ENCODE peak calls at places on chromosomes 7 and 10, in eight cellular contexts. One of them, this sample, is unnamed.

GRCh38 chr10:93437000-93437945 is 44.9 kb downstream of the MYOF start:
- DNase-seq in AG08396: peak
- DNase-seq in colonic mucosa: no peak
- DNase-seq in H9: peak
- DNase-seq in activated CD8-positive, alpha-beta memory T cell treated with anti-CD3 and anti-CD28 coated beads for 24 hours: no peak
- DNase-seq in activated CD4-positive, CD25-positive, alpha-beta regulatory T cell treated with anti-CD3 and anti-CD28 coated beads, Interleukin-2, amount 50 U/mL, for 16 hours: no peak
- DNase-seq in occipital lobe: peak
- DNase-seq in G401: peak
- DNase-seq in this sample: peak

GRCh38 chr7:28052933-28053332 is 127.7 kb downstream of the JAZF1 start:
- DNase-seq in AG08396: peak
- DNase-seq in colonic mucosa: no peak
- DNase-seq in H9: no peak
- DNase-seq in activated CD8-positive, alpha-beta memory T cell treated with anti-CD3 and anti-CD28 coated beads for 24 hours: no peak
- DNase-seq in activated CD4-positive, CD25-positive, alpha-beta regulatory T cell treated with anti-CD3 and anti-CD28 coated beads, Interleukin-2, amount 50 U/mL, for 16 hours: no peak
- DNase-seq in occipital lobe: no peak
- DNase-seq in G401: no peak
- DNase-seq in this sample: no peak

GRCh38 chr7:106623846-106624245 is 37.1 kb downstream of the CCDC71L start:
- DNase-seq in AG08396: peak
- DNase-seq in colonic mucosa: no peak
- DNase-seq in H9: no peak
- DNase-seq in activated CD8-positive, alpha-beta memory T cell treated with anti-CD3 and anti-CD28 coated beads for 24 hours: no peak
- DNase-seq in activated CD4-positive, CD25-positive, alpha-beta regulatory T cell treated with anti-CD3 and anti-CD28 coated beads, Interleukin-2, amount 50 U/mL, for 16 hours: no peak
- DNase-seq in occipital lobe: no peak
- DNase-seq in G401: no peak
- DNase-seq in this sample: peak

GRCh38 chr7:107446531-107446930 is 23.3 kb upstream of the GPR22 start:
- DNase-seq in AG08396: peak
- DNase-seq in colonic mucosa: no peak
- DNase-seq in H9: no peak
- DNase-seq in activated CD8-positive, alpha-beta memory T cell treated with anti-CD3 and anti-CD28 coated beads for 24 hours: no peak
- DNase-seq in activated CD4-positive, CD25-positive, alpha-beta regulatory T cell treated with anti-CD3 and anti-CD28 coated beads, Interleukin-2, amount 50 U/mL, for 16 hours: no peak
- DNase-seq in occipital lobe: no peak
- DNase-seq in G401: no peak
- DNase-seq in this sample: peak

GRCh38 chr7:138649506-138649905 is 51.7 kb downstream of the SVOPL start:
- DNase-seq in AG08396: no peak
- DNase-seq in colonic mucosa: no peak
- DNase-seq in H9: no peak
- DNase-seq in activated CD8-positive, alpha-beta memory T cell treated with anti-CD3 and anti-CD28 coated beads for 24 hours: no peak
- DNase-seq in activated CD4-positive, CD25-positive, alpha-beta regulatory T cell treated with anti-CD3 and anti-CD28 coated beads, Interleukin-2, amount 50 U/mL, for 16 hours: no peak
- DNase-seq in occipital lobe: no peak
- DNase-seq in G401: no peak
- DNase-seq in this sample: no peak

GRCh38 chr10:125982256-125982948 is 86.0 kb downstream of the FANK1 start:
- DNase-seq in AG08396: peak
- DNase-seq in colonic mucosa: peak
- DNase-seq in H9: peak
- DNase-seq in activated CD8-positive, alpha-beta memory T cell treated with anti-CD3 and anti-CD28 coated beads for 24 hours: no peak
- DNase-seq in activated CD4-positive, CD25-positive, alpha-beta regulatory T cell treated with anti-CD3 and anti-CD28 coated beads, Interleukin-2, amount 50 U/mL, for 16 hours: no peak
- DNase-seq in occipital lobe: peak
- DNase-seq in G401: peak
- DNase-seq in this sample: no peak

GRCh38 chr10:15558136-15558535 is 161.6 kb downstream of the ITGA8 start:
- DNase-seq in AG08396: no peak
- DNase-seq in colonic mucosa: no peak
- DNase-seq in H9: no peak
- DNase-seq in activated CD8-positive, alpha-beta memory T cell treated with anti-CD3 and anti-CD28 coated beads for 24 hours: no peak
- DNase-seq in activated CD4-positive, CD25-positive, alpha-beta regulatory T cell treated with anti-CD3 and anti-CD28 coated beads, Interleukin-2, amount 50 U/mL, for 16 hours: no peak
- DNase-seq in occipital lobe: no peak
- DNase-seq in G401: peak
- DNase-seq in this sample: no peak

GRCh38 chr7:45347804-45348203 is 190.2 kb downstream of the RAMP3 start:
- DNase-seq in AG08396: no peak
- DNase-seq in colonic mucosa: no peak
- DNase-seq in H9: no peak
- DNase-seq in activated CD8-positive, alpha-beta memory T cell treated with anti-CD3 and anti-CD28 coated beads for 24 hours: no peak
- DNase-seq in activated CD4-positive, CD25-positive, alpha-beta regulatory T cell treated with anti-CD3 and anti-CD28 coated beads, Interleukin-2, amount 50 U/mL, for 16 hours: no peak
- DNase-seq in occipital lobe: no peak
- DNase-seq in G401: no peak
- DNase-seq in this sample: no peak

GRCh38 chr10:110872984-110873569 is 1.3 kb downstream of the PDCD4 start:
- DNase-seq in AG08396: no peak
- DNase-seq in colonic mucosa: no peak
- DNase-seq in H9: no peak
- DNase-seq in activated CD8-positive, alpha-beta memory T cell treated with anti-CD3 and anti-CD28 coated beads for 24 hours: no peak
- DNase-seq in activated CD4-positive, CD25-positive, alpha-beta regulatory T cell treated with anti-CD3 and anti-CD28 coated beads, Interleukin-2, amount 50 U/mL, for 16 hours: no peak
- DNase-seq in occipital lobe: no peak
- DNase-seq in G401: peak
- DNase-seq in this sample: no peak

GRCh38 chr10:98344589-98345038 is 70.4 kb downstream of the PYROXD2 start:
- DNase-seq in AG08396: peak
- DNase-seq in colonic mucosa: peak
- DNase-seq in H9: no peak
- DNase-seq in activated CD8-positive, alpha-beta memory T cell treated with anti-CD3 and anti-CD28 coated beads for 24 hours: no peak
- DNase-seq in activated CD4-positive, CD25-positive, alpha-beta regulatory T cell treated with anti-CD3 and anti-CD28 coated beads, Interleukin-2, amount 50 U/mL, for 16 hours: no peak
- DNase-seq in occipital lobe: no peak
- DNase-seq in G401: no peak
- DNase-seq in this sample: peak

GRCh38 chr7:30791126-30791525 is 19.9 kb downstream of the MINDY4 start:
- DNase-seq in AG08396: no peak
- DNase-seq in colonic mucosa: no peak
- DNase-seq in H9: peak
- DNase-seq in activated CD8-positive, alpha-beta memory T cell treated with anti-CD3 and anti-CD28 coated beads for 24 hours: no peak
- DNase-seq in activated CD4-positive, CD25-positive, alpha-beta regulatory T cell treated with anti-CD3 and anti-CD28 coated beads, Interleukin-2, amount 50 U/mL, for 16 hours: no peak
- DNase-seq in occipital lobe: no peak
- DNase-seq in G401: no peak
- DNase-seq in this sample: no peak

GRCh38 chr10:14126697-14127440 is 203.9 kb downstream of the FRMD4A start:
- DNase-seq in AG08396: peak
- DNase-seq in colonic mucosa: no peak
- DNase-seq in H9: no peak
- DNase-seq in activated CD8-positive, alpha-beta memory T cell treated with anti-CD3 and anti-CD28 coated beads for 24 hours: no peak
- DNase-seq in activated CD4-positive, CD25-positive, alpha-beta regulatory T cell treated with anti-CD3 and anti-CD28 coated beads, Interleukin-2, amount 50 U/mL, for 16 hours: no peak
- DNase-seq in occipital lobe: no peak
- DNase-seq in G401: peak
- DNase-seq in this sample: peak

GRCh38 chr7:45593121-45593541 is 19.0 kb downstream of the ADCY1 start:
- DNase-seq in AG08396: no peak
- DNase-seq in colonic mucosa: peak
- DNase-seq in H9: peak
- DNase-seq in activated CD8-positive, alpha-beta memory T cell treated with anti-CD3 and anti-CD28 coated beads for 24 hours: peak
- DNase-seq in activated CD4-positive, CD25-positive, alpha-beta regulatory T cell treated with anti-CD3 and anti-CD28 coated beads, Interleukin-2, amount 50 U/mL, for 16 hours: no peak
- DNase-seq in occipital lobe: no peak
- DNase-seq in G401: no peak
- DNase-seq in this sample: no peak

GRCh38 chr10:70096705-70097420 is 35.8 kb downstream of the AIFM2 start:
- DNase-seq in AG08396: no peak
- DNase-seq in colonic mucosa: no peak
- DNase-seq in H9: no peak
- DNase-seq in activated CD8-positive, alpha-beta memory T cell treated with anti-CD3 and anti-CD28 coated beads for 24 hours: no peak
- DNase-seq in activated CD4-positive, CD25-positive, alpha-beta regulatory T cell treated with anti-CD3 and anti-CD28 coated beads, Interleukin-2, amount 50 U/mL, for 16 hours: no peak
- DNase-seq in occipital lobe: no peak
- DNase-seq in G401: no peak
- DNase-seq in this sample: no peak

GRCh38 chr10:97230146-97230545 is 44.4 kb upstream of the SLIT1 start:
- DNase-seq in AG08396: no peak
- DNase-seq in colonic mucosa: no peak
- DNase-seq in H9: no peak
- DNase-seq in activated CD8-positive, alpha-beta memory T cell treated with anti-CD3 and anti-CD28 coated beads for 24 hours: no peak
- DNase-seq in activated CD4-positive, CD25-positive, alpha-beta regulatory T cell treated with anti-CD3 and anti-CD28 coated beads, Interleukin-2, amount 50 U/mL, for 16 hours: no peak
- DNase-seq in occipital lobe: no peak
- DNase-seq in G401: no peak
- DNase-seq in this sample: no peak

GRCh38 chr10:29784175-29784773 is 149.5 kb upstream of the SVIL start:
- DNase-seq in AG08396: peak
- DNase-seq in colonic mucosa: no peak
- DNase-seq in H9: peak
- DNase-seq in activated CD8-positive, alpha-beta memory T cell treated with anti-CD3 and anti-CD28 coated beads for 24 hours: no peak
- DNase-seq in activated CD4-positive, CD25-positive, alpha-beta regulatory T cell treated with anti-CD3 and anti-CD28 coated beads, Interleukin-2, amount 50 U/mL, for 16 hours: no peak
- DNase-seq in occipital lobe: no peak
- DNase-seq in G401: no peak
- DNase-seq in this sample: peak

GRCh38 chr10:79393221-79393923 is 46.1 kb downstream of the PPIF start:
- DNase-seq in AG08396: no peak
- DNase-seq in colonic mucosa: no peak
- DNase-seq in H9: no peak
- DNase-seq in activated CD8-positive, alpha-beta memory T cell treated with anti-CD3 and anti-CD28 coated beads for 24 hours: no peak
- DNase-seq in activated CD4-positive, CD25-positive, alpha-beta regulatory T cell treated with anti-CD3 and anti-CD28 coated beads, Interleukin-2, amount 50 U/mL, for 16 hours: no peak
- DNase-seq in occipital lobe: no peak
- DNase-seq in G401: no peak
- DNase-seq in this sample: no peak

GRCh38 chr7:17646181-17646956 is 293.9 kb downstream of the SNX13 start:
- DNase-seq in AG08396: peak
- DNase-seq in colonic mucosa: no peak
- DNase-seq in H9: no peak
- DNase-seq in activated CD8-positive, alpha-beta memory T cell treated with anti-CD3 and anti-CD28 coated beads for 24 hours: no peak
- DNase-seq in activated CD4-positive, CD25-positive, alpha-beta regulatory T cell treated with anti-CD3 and anti-CD28 coated beads, Interleukin-2, amount 50 U/mL, for 16 hours: no peak
- DNase-seq in occipital lobe: no peak
- DNase-seq in G401: no peak
- DNase-seq in this sample: no peak

GRCh38 chr10:32315426-32315825 is 31.5 kb downstream of the EPC1 start:
- DNase-seq in AG08396: no peak
- DNase-seq in colonic mucosa: no peak
- DNase-seq in H9: no peak
- DNase-seq in activated CD8-positive, alpha-beta memory T cell treated with anti-CD3 and anti-CD28 coated beads for 24 hours: no peak
- DNase-seq in activated CD4-positive, CD25-positive, alpha-beta regulatory T cell treated with anti-CD3 and anti-CD28 coated beads, Interleukin-2, amount 50 U/mL, for 16 hours: no peak
- DNase-seq in occipital lobe: no peak
- DNase-seq in G401: no peak
- DNase-seq in this sample: no peak

GRCh38 chr10:71135276-71135675 is 77.1 kb upstream of the UNC5B start:
- DNase-seq in AG08396: no peak
- DNase-seq in colonic mucosa: no peak
- DNase-seq in H9: peak
- DNase-seq in activated CD8-positive, alpha-beta memory T cell treated with anti-CD3 and anti-CD28 coated beads for 24 hours: no peak
- DNase-seq in activated CD4-positive, CD25-positive, alpha-beta regulatory T cell treated with anti-CD3 and anti-CD28 coated beads, Interleukin-2, amount 50 U/mL, for 16 hours: no peak
- DNase-seq in occipital lobe: no peak
- DNase-seq in G401: no peak
- DNase-seq in this sample: no peak

GRCh38 chr10:114720685-114721278 is 62.7 kb upstream of the ABLIM1 start:
- DNase-seq in AG08396: no peak
- DNase-seq in colonic mucosa: no peak
- DNase-seq in H9: no peak
- DNase-seq in activated CD8-positive, alpha-beta memory T cell treated with anti-CD3 and anti-CD28 coated beads for 24 hours: no peak
- DNase-seq in activated CD4-positive, CD25-positive, alpha-beta regulatory T cell treated with anti-CD3 and anti-CD28 coated beads, Interleukin-2, amount 50 U/mL, for 16 hours: no peak
- DNase-seq in occipital lobe: no peak
- DNase-seq in G401: peak
- DNase-seq in this sample: no peak

GRCh38 chr10:110835841-110836240 is 35.9 kb upstream of the PDCD4 start:
- DNase-seq in AG08396: no peak
- DNase-seq in colonic mucosa: no peak
- DNase-seq in H9: no peak
- DNase-seq in activated CD8-positive, alpha-beta memory T cell treated with anti-CD3 and anti-CD28 coated beads for 24 hours: no peak
- DNase-seq in activated CD4-positive, CD25-positive, alpha-beta regulatory T cell treated with anti-CD3 and anti-CD28 coated beads, Interleukin-2, amount 50 U/mL, for 16 hours: no peak
- DNase-seq in occipital lobe: no peak
- DNase-seq in G401: no peak
- DNase-seq in this sample: no peak

GRCh38 chr10:15695852-15696251 is 23.9 kb downstream of the ITGA8 start:
- DNase-seq in AG08396: no peak
- DNase-seq in colonic mucosa: no peak
- DNase-seq in H9: no peak
- DNase-seq in activated CD8-positive, alpha-beta memory T cell treated with anti-CD3 and anti-CD28 coated beads for 24 hours: no peak
- DNase-seq in activated CD4-positive, CD25-positive, alpha-beta regulatory T cell treated with anti-CD3 and anti-CD28 coated beads, Interleukin-2, amount 50 U/mL, for 16 hours: no peak
- DNase-seq in occipital lobe: no peak
- DNase-seq in G401: peak
- DNase-seq in this sample: no peak

GRCh38 chr7:34339061-34339526 is 318.9 kb upstream of the NPSR1 start:
- DNase-seq in AG08396: no peak
- DNase-seq in colonic mucosa: no peak
- DNase-seq in H9: no peak
- DNase-seq in activated CD8-positive, alpha-beta memory T cell treated with anti-CD3 and anti-CD28 coated beads for 24 hours: no peak
- DNase-seq in activated CD4-positive, CD25-positive, alpha-beta regulatory T cell treated with anti-CD3 and anti-CD28 coated beads, Interleukin-2, amount 50 U/mL, for 16 hours: no peak
- DNase-seq in occipital lobe: no peak
- DNase-seq in G401: no peak
- DNase-seq in this sample: no peak

GRCh38 chr10:103127241-103127640 is 65.8 kb downstream of the NT5C2 start:
- DNase-seq in AG08396: no peak
- DNase-seq in colonic mucosa: no peak
- DNase-seq in H9: no peak
- DNase-seq in activated CD8-positive, alpha-beta memory T cell treated with anti-CD3 and anti-CD28 coated beads for 24 hours: no peak
- DNase-seq in activated CD4-positive, CD25-positive, alpha-beta regulatory T cell treated with anti-CD3 and anti-CD28 coated beads, Interleukin-2, amount 50 U/mL, for 16 hours: no peak
- DNase-seq in occipital lobe: no peak
- DNase-seq in G401: no peak
- DNase-seq in this sample: no peak

GRCh38 chr7:28623863-28624262 is 211.5 kb downstream of the CREB5 start:
- DNase-seq in AG08396: no peak
- DNase-seq in colonic mucosa: no peak
- DNase-seq in H9: no peak
- DNase-seq in activated CD8-positive, alpha-beta memory T cell treated with anti-CD3 and anti-CD28 coated beads for 24 hours: no peak
- DNase-seq in activated CD4-positive, CD25-positive, alpha-beta regulatory T cell treated with anti-CD3 and anti-CD28 coated beads, Interleukin-2, amount 50 U/mL, for 16 hours: no peak
- DNase-seq in occipital lobe: no peak
- DNase-seq in G401: peak
- DNase-seq in this sample: no peak

GRCh38 chr10:132131581-132132250 is 55.0 kb upstream of the DPYSL4 start:
- DNase-seq in AG08396: no peak
- DNase-seq in colonic mucosa: no peak
- DNase-seq in H9: no peak
- DNase-seq in activated CD8-positive, alpha-beta memory T cell treated with anti-CD3 and anti-CD28 coated beads for 24 hours: no peak
- DNase-seq in activated CD4-positive, CD25-positive, alpha-beta regulatory T cell treated with anti-CD3 and anti-CD28 coated beads, Interleukin-2, amount 50 U/mL, for 16 hours: no peak
- DNase-seq in occipital lobe: no peak
- DNase-seq in G401: no peak
- DNase-seq in this sample: no peak

GRCh38 chr7:70634610-70635068 is 497.3 kb upstream of the GALNT17 start:
- DNase-seq in AG08396: peak
- DNase-seq in colonic mucosa: no peak
- DNase-seq in H9: no peak
- DNase-seq in activated CD8-positive, alpha-beta memory T cell treated with anti-CD3 and anti-CD28 coated beads for 24 hours: no peak
- DNase-seq in activated CD4-positive, CD25-positive, alpha-beta regulatory T cell treated with anti-CD3 and anti-CD28 coated beads, Interleukin-2, amount 50 U/mL, for 16 hours: no peak
- DNase-seq in occipital lobe: no peak
- DNase-seq in G401: no peak
- DNase-seq in this sample: peak

GRCh38 chr7:2445898-2446555 is 30.2 kb downstream of the GRIFIN start:
- DNase-seq in AG08396: no peak
- DNase-seq in colonic mucosa: no peak
- DNase-seq in H9: no peak
- DNase-seq in activated CD8-positive, alpha-beta memory T cell treated with anti-CD3 and anti-CD28 coated beads for 24 hours: no peak
- DNase-seq in activated CD4-positive, CD25-positive, alpha-beta regulatory T cell treated with anti-CD3 and anti-CD28 coated beads, Interleukin-2, amount 50 U/mL, for 16 hours: no peak
- DNase-seq in occipital lobe: no peak
- DNase-seq in G401: peak
- DNase-seq in this sample: no peak

GRCh38 chr10:71710519-71710918 is 9.1 kb downstream of the C10orf105 start:
- DNase-seq in AG08396: no peak
- DNase-seq in colonic mucosa: no peak
- DNase-seq in H9: no peak
- DNase-seq in activated CD8-positive, alpha-beta memory T cell treated with anti-CD3 and anti-CD28 coated beads for 24 hours: no peak
- DNase-seq in activated CD4-positive, CD25-positive, alpha-beta regulatory T cell treated with anti-CD3 and anti-CD28 coated beads, Interleukin-2, amount 50 U/mL, for 16 hours: no peak
- DNase-seq in occipital lobe: no peak
- DNase-seq in G401: no peak
- DNase-seq in this sample: no peak

GRCh38 chr10:49844775-49845561 is 82.8 kb upstream of the OGDHL start:
- DNase-seq in AG08396: peak
- DNase-seq in colonic mucosa: peak
- DNase-seq in H9: no peak
- DNase-seq in activated CD8-positive, alpha-beta memory T cell treated with anti-CD3 and anti-CD28 coated beads for 24 hours: no peak
- DNase-seq in activated CD4-positive, CD25-positive, alpha-beta regulatory T cell treated with anti-CD3 and anti-CD28 coated beads, Interleukin-2, amount 50 U/mL, for 16 hours: no peak
- DNase-seq in occipital lobe: no peak
- DNase-seq in G401: no peak
- DNase-seq in this sample: no peak

This sample was measured in MG63.